ENCODE peak calls at places on chromosomes 2 and 18, in seven cellular contexts. D is fibroblast of the conjunctiva, N is HL-60, U is GM12865, X is posterior cingulate gyrus, R is AG04450, A is AG08396. G is an unnamed sample.

GRCh38 chr2:201882353-201883095 is 76.2 kb downstream of the CDK15 start:
- DNase-seq in D (no peak), N (no peak), U (peak), X (no peak), R (no peak), A (no peak), G (no peak)

GRCh38 chr18:3333721-3334386 is 71.9 kb downstream of the MYL12B start:
- DNase-seq in D (no peak), N (no peak), U (no peak), X (no peak), R (no peak), A (no peak), G (no peak)

GRCh38 chr18:35371412-35372195 is 5.5 kb downstream of the ZNF396 start:
- DNase-seq in D (no peak), N (no peak), U (no peak), X (no peak), R (no peak), A (peak), G (no peak)

GRCh38 chr18:2588666-2589344 is 17.4 kb downstream of the NDC80 start:
- DNase-seq in D (no peak), N (no peak), U (no peak), X (no peak), R (no peak), A (no peak), G (no peak)

GRCh38 chr2:46171996-46172546 is 125.1 kb upstream of the EPAS1 start:
- DNase-seq in D (no peak), N (no peak), U (no peak), X (no peak), R (no peak), A (no peak), G (peak)

GRCh38 chr2:204472375-204472774 is 72.9 kb upstream of the PARD3B start:
- DNase-seq in D (no peak), N (no peak), U (no peak), X (no peak), R (no peak), A (no peak), G (no peak)

GRCh38 chr2:113886479-113887383 is 3.2 kb upstream of the ACTR3 start:
- DNase-seq in D (no peak), N (peak), U (peak), X (peak), R (peak), A (peak), G (peak)

GRCh38 chr2:215896921-215897320 is 116.4 kb downstream of the MREG start:
- DNase-seq in D (no peak), N (no peak), U (no peak), X (no peak), R (no peak), A (no peak), G (no peak)

GRCh38 chr2:166516712-166517303 is 22.8 kb upstream of the SCN7A start:
- DNase-seq in D (peak), N (no peak), U (peak), X (peak), R (peak), A (no peak), G (no peak)

GRCh38 chr2:23475473-23475872 is 90.5 kb downstream of the KLHL29 start:
- DNase-seq in D (no peak), N (no peak), U (no peak), X (no peak), R (no peak), A (no peak), G (no peak)

GRCh38 chr2:64212346-64212745 is 68.1 kb upstream of the PELI1 start:
- DNase-seq in D (no peak), N (peak), U (peak), X (no peak), R (no peak), A (no peak), G (no peak)

GRCh38 chr2:182522930-182523541 is 96.2 kb upstream of the PDE1A start:
- DNase-seq in D (no peak), N (no peak), U (no peak), X (no peak), R (no peak), A (no peak), G (no peak)

GRCh38 chr2:63488118-63488713 is 100.1 kb downstream of the WDPCP start:
- DNase-seq in D (peak), N (no peak), U (peak), X (peak), R (no peak), A (peak), G (peak)

GRCh38 chr2:60602388-60602787 is 48.9 kb upstream of the BCL11A start:
- DNase-seq in D (no peak), N (no peak), U (no peak), X (no peak), R (no peak), A (no peak), G (no peak)

GRCh38 chr2:180203972-180204371 is 196.9 kb upstream of the CWC22 start:
- DNase-seq in D (peak), N (no peak), U (no peak), X (no peak), R (no peak), A (peak), G (peak)

GRCh38 chr18:28150925-28151324 is 26.0 kb downstream of the CDH2 start:
- DNase-seq in D (no peak), N (no peak), U (no peak), X (no peak), R (no peak), A (no peak), G (no peak)

GRCh38 chr2:38121481-38121880 is 45.5 kb upstream of the CYP1B1 start:
- DNase-seq in D (no peak), N (no peak), U (no peak), X (no peak), R (no peak), A (no peak), G (no peak)

GRCh38 chr18:2906522-2907458 is 60.0 kb downstream of the EMILIN2 start:
- DNase-seq in D (no peak), N (peak), U (peak), X (no peak), R (no peak), A (peak), G (peak)

GRCh38 chr2:231188506-231189170 is 9.8 kb upstream of the ARMC9 start:
- DNase-seq in D (no peak), N (no peak), U (no peak), X (peak), R (no peak), A (no peak), G (peak)

GRCh38 chr18:25062720-25063119 is 289.2 kb downstream of the ZNF521 start:
- DNase-seq in D (no peak), N (no peak), U (no peak), X (no peak), R (no peak), A (no peak), G (no peak)